ENCODE peak calls at places on chromosomes 1 and 21, in nine cellular contexts. Q, K, Y, B, I, L, Z, P and H are unnamed samples.

GRCh38 chr1:83619497-83619896 is 379.4 kb downstream of the TTLL7 start:
- DNase-seq in Z (no peak), K (no peak), B (no peak), L (no peak), Q (no peak), P (no peak), I (no peak), Y (no peak), H (no peak)

GRCh38 chr1:186286615-186287317 is 88.3 kb downstream of the TPR start:
- DNase-seq in K (no peak), P (no peak), Q (no peak), Y (no peak), L (no peak), B (no peak), Z (peak), I (no peak), H (no peak)

GRCh38 chr21:41817228-41817627 is 50.4 kb upstream of the RIPK4 start:
- DNase-seq in I (peak), L (peak), Q (peak), K (peak), P (peak), B (no peak), Y (no peak), Z (peak), H (peak)

GRCh38 chr1:213759359-213760181 is 228.2 kb upstream of the PROX1 start:
- DNase-seq in B (no peak), I (peak), K (no peak), Y (peak), L (no peak), P (no peak), Q (no peak), Z (no peak), H (peak)

GRCh38 chr1:36365310-36365895 is 20.3 kb downstream of the STK40 start:
- DNase-seq in Q (no peak), P (no peak), Y (peak), I (no peak), K (no peak), L (no peak), B (peak), Z (peak), H (no peak)

GRCh38 chr1:223198628-223198965 is 55.5 kb upstream of the TLR5 start:
- DNase-seq in Z (no peak), K (no peak), L (no peak), P (no peak), Y (no peak), I (no peak), Q (no peak), B (no peak), H (no peak)

GRCh38 chr1:93079685-93080141 is 630 bp downstream of the MTF2 start:
- DNase-seq in I (peak), Z (no peak), L (no peak), B (no peak), K (peak), Q (peak), P (peak), Y (peak), H (peak)

GRCh38 chr1:239353536-239353935 is 32.8 kb upstream of the CHRM3 start:
- DNase-seq in P (no peak), B (no peak), I (no peak), Q (no peak), Y (no peak), L (no peak), K (peak), Z (no peak), H (peak)

GRCh38 chr1:18256318-18257235 is 149.0 kb downstream of the IGSF21 start:
- DNase-seq in L (peak), Q (peak), Z (peak), I (peak), P (peak), B (peak), Y (no peak), K (peak), H (peak)